ENCODE peak calls at places on chromosome 13, in eight cellular contexts. L is heart left ventricle; I is memory B cell; W is stimulated activated CD8-positive, alpha-beta memory T cell treated with anti-CD3 and anti-CD28 coated beads, Interleukin-12 subunit alpha, Interleukin-12 subunit beta, amount 100 ng/mL, for 4 hours; S is endothelial cell; F is HEK293T; D is lung; M is GM12864. Q is an unnamed sample.
A peak's percentile ranks its signal among the peaks of the same experiment; 100 is the strongest.

GRCh38 chr13:40313269-40314200 is 352.9 kb downstream of the FOXO1 start:
- DNase-seq in D (no peak), F (no peak), L (no peak), I (no peak), M (no peak), S (no peak), W (no peak), Q (no peak)

GRCh38 chr13:80217614-80218456 is 123.1 kb downstream of the SPRY2 start:
- DNase-seq in I (no peak), M (no peak), D (no peak), S (no peak), F (no peak), L (no peak), W (no peak), Q (no peak)

GRCh38 chr13:71712988-71713653 is 153.9 kb downstream of the DACH1 start:
- DNase-seq in M (no peak), F (peak; percentile 83), D (no peak), L (peak; percentile 26), S (peak; percentile 31), I (no peak), W (no peak), Q (no peak)

GRCh38 chr13:46354143-46355087 is 32.6 kb downstream of the RUBCNL start:
- DNase-seq in W (no peak), S (no peak), M (no peak), D (no peak), I (no peak), F (no peak), L (no peak), Q (no peak)

GRCh38 chr13:103540394-103540793 is 474.2 kb upstream of the SLC10A2 start:
- DNase-seq in D (no peak), F (no peak), W (no peak), S (no peak), L (no peak), M (no peak), I (no peak), Q (no peak)

GRCh38 chr13:44653261-44653660 is 77.1 kb upstream of the TSC22D1 start:
- DNase-seq in D (no peak), M (no peak), F (no peak), S (no peak), L (no peak), W (no peak), I (no peak), Q (no peak)

GRCh38 chr13:100300708-100301107 is 211.8 kb downstream of the PCCA start:
- DNase-seq in S (no peak), W (no peak), L (no peak), D (no peak), M (no peak), F (no peak), I (no peak), Q (no peak)

GRCh38 chr13:49341941-49342340 is 94.2 kb downstream of the CDADC1 start:
- DNase-seq in I (no peak), M (no peak), W (no peak), L (no peak), S (no peak), F (no peak), D (no peak), Q (no peak)

GRCh38 chr13:32881074-32881791 is 135.0 kb upstream of the KL start:
- DNase-seq in S (no peak), W (no peak), M (no peak), F (no peak), D (no peak), I (no peak), L (no peak), Q (no peak)

GRCh38 chr13:53052675-53053074 is 24.1 kb downstream of the OLFM4 start:
- DNase-seq in S (no peak), L (no peak), D (no peak), W (no peak), I (no peak), M (no peak), F (no peak), Q (no peak)

GRCh38 chr13:59374720-59375119 is 789.0 kb downstream of the DIAPH3 start:
- DNase-seq in S (no peak), W (no peak), M (no peak), D (no peak), I (no peak), F (no peak), L (no peak), Q (no peak)

GRCh38 chr13:93230466-93230865 is 3.9 kb downstream of the GPC6 start:
- DNase-seq in I (no peak), M (no peak), L (no peak), W (no peak), S (no peak), D (no peak), F (no peak), Q (no peak)

GRCh38 chr13:31200636-31200970 is 828 bp downstream of the B3GLCT start:
- DNase-seq in F (peak; percentile 55), M (no peak), L (peak; percentile 64), S (peak; percentile 63), D (peak; percentile 43), I (no peak), W (no peak), Q (peak; percentile 79)

GRCh38 chr13:109281017-109281416 is 505.4 kb downstream of the IRS2 start:
- DNase-seq in F (no peak), L (no peak), W (no peak), M (no peak), D (no peak), I (no peak), S (no peak), Q (no peak)

Q was measured in Peyer's patch.